ENCODE peak calls at places on chromosomes 2 and 18, in four cellular contexts. A is K562, X is HepG2, Y is HCT116. W is an unnamed sample. For H3K9me3, the result is how much of the 10 kb centered on the place peaks cover.

GRCh38 chr2:108182489-108182888 is 57.3 kb upstream of the SULT1C3 start:
- DNase-seq in Y (peak), X (peak), A (peak), W (no peak)

GRCh38 chr2:171598713-171599319 is 76.5 kb downstream of the CYBRD1 start:
- DNase-seq in Y (peak), A (peak), X (peak), W (peak)

GRCh38 chr2:236745420-236746210 is 176.0 kb downstream of the ACKR3 start:
- DNase-seq in A (no peak), Y (no peak), X (peak), W (no peak)

GRCh38 chr2:197997083-197997541 is 192.7 kb downstream of the PLCL1 start:
- DNase-seq in A (no peak), X (no peak), Y (no peak), W (no peak)

GRCh38 chr2:232488721-232489300 is 1.2 kb upstream of the ECEL1 start:
- DNase-seq in A (no peak), Y (no peak), X (no peak), W (no peak)

GRCh38 chr18:48851563-48851962 is 99.2 kb downstream of the SMAD7 start:
- DNase-seq in A (no peak), Y (no peak), X (no peak), W (no peak)

GRCh38 chr2:206160124-206160806 is 570 bp downstream of the EEF1B2 start:
- DNase-seq in X (peak), Y (no peak), A (peak), W (no peak)

GRCh38 chr2:212078103-212078502 is 460.5 kb downstream of the ERBB4 start:
- DNase-seq in X (no peak), Y (no peak), A (no peak), W (no peak)

GRCh38 chr2:161208527-161209139 is 48.4 kb downstream of the TANK start:
- DNase-seq in A (peak), Y (peak), X (peak), W (no peak)

GRCh38 chr2:224036731-224037376 is 2.2 kb downstream of the SERPINE2 start:
- DNase-seq in A (no peak), X (no peak), Y (no peak), W (no peak)

GRCh38 chr2:102028470-102028869 is 36.7 kb downstream of the IL1R2 start:
- DNase-seq in Y (no peak), X (no peak), A (no peak), W (no peak)

GRCh38 chr18:74234326-74235171 is 57.2 kb downstream of the CYB5A start:
- DNase-seq in X (peak), Y (no peak), A (no peak), W (no peak)

GRCh38 chr2:239693330-239693729 is 292.5 kb upstream of the HDAC4 start:
- DNase-seq in A (no peak), X (no peak), Y (no peak), W (no peak)

GRCh38 chr18:51196811-51197660 is 445 bp downstream of the MEX3C start:
- DNase-seq in A (peak), X (no peak), Y (no peak), W (no peak)

GRCh38 chr2:225083276-225083675 is 41.0 kb upstream of the DOCK10 start:
- DNase-seq in Y (no peak), X (no peak), A (no peak), W (no peak)

GRCh38 chr18:48564139-48564538 is 25.3 kb downstream of the CTIF start:
- DNase-seq in Y (no peak), X (no peak), A (no peak), W (no peak)

GRCh38 chr2:235162544-235163197 is 210.9 kb downstream of the SH3BP4 start:
- DNase-seq in A (no peak), Y (no peak), X (no peak), W (no peak)

GRCh38 chr2:100882645-100883613 is 63.0 kb downstream of the NPAS2 start:
- DNase-seq in X (peak), Y (peak), A (no peak), W (no peak)

GRCh38 chr2:190551928-190552327 is 17.4 kb upstream of the NEMP2 start:
- DNase-seq in A (no peak), X (no peak), Y (no peak), W (no peak)

GRCh38 chr2:20288941-20289340 is 61.7 kb downstream of the PUM2 start:
- DNase-seq in X (no peak), A (peak), Y (peak), W (no peak)

GRCh38 chr2:6418316-6418715 is 447.4 kb downstream of the CMPK2 start:
- DNase-seq in X (no peak), A (no peak), Y (no peak), W (no peak)

GRCh38 chr2:24438106-24438505 is 52.9 kb upstream of the NCOA1 start:
- DNase-seq in A (no peak), X (no peak), Y (no peak), W (no peak)

GRCh38 chr18:22399949-22400348 is 17.8 kb downstream of the CTAGE1 start:
- DNase-seq in Y (no peak), X (no peak), A (no peak), W (no peak)

GRCh38 chr2:1750935-1751767 is 6.8 kb upstream of the PXDN start:
- DNase-seq in X (peak), Y (peak), A (peak), W (no peak)

GRCh38 chr18:39799010-39799409 is 2156.0 kb upstream of the PIK3C3 start:
- DNase-seq in A (no peak), Y (no peak), X (no peak), W (no peak)

GRCh38 chr18:35442701-35443100 is 55.1 kb downstream of the INO80C start:
- DNase-seq in Y (no peak), X (no peak), A (no peak), W (no peak)

GRCh38 chr2:206201075-206201848 is 41.6 kb downstream of the EEF1B2 start:
- DNase-seq in Y (no peak), X (no peak), A (no peak), W (no peak)

GRCh38 chr2:214550774-214551173 is 139.9 kb downstream of the VWC2L start:
- DNase-seq in A (no peak), Y (no peak), X (no peak), W (no peak)
- TF ChIP-seq TCF7L2 in A (no peak), Y (no peak), X (no peak), W (no peak)

GRCh38 chr18:31506024-31506742 is 8.2 kb downstream of the DSG2 start:
- DNase-seq in A (no peak), Y (no peak), X (peak), W (peak)
- TF ChIP-seq CTCF in A (no peak), Y (peak), X (peak), W (peak)

DNA sequence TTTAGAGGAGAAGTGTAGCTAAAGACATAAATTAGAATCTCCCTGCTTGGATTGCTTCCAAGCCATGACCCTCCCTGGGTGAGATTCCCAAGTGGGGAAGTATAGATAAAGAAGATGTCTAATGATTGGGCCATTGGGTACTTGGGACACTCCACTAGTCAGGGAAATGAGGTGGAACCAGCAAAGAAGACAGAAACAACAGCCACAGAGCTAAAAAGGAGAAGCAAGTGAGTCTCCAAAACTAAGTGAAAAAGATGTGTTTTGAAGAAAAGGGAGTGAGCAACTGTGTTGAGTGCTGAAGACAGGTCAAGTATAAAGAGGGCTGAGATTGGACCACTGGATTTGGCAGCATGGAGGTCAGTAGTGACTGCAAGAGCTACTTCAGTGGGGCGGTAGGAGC is 276.7 kb upstream of the STON1 start:
- DNase-seq in A (no peak), Y (no peak), X (no peak), W (no peak)
- H3K9me3 ChIP-seq in A (under half), Y (under half), X (under half), W (under half)

GRCh38 chr18:59488899-59489298 is 129.8 kb upstream of the LMAN1 start:
- DNase-seq in X (no peak), Y (no peak), A (no peak), W (no peak)

GRCh38 chr18:59479776-59480175 is 120.7 kb upstream of the LMAN1 start:
- DNase-seq in X (no peak), A (no peak), Y (no peak), W (no peak)

GRCh38 chr18:59485382-59485781 is 126.3 kb upstream of the LMAN1 start:
- DNase-seq in X (no peak), A (no peak), Y (no peak), W (no peak)

GRCh38 chr18:59481436-59481835 is 122.4 kb upstream of the LMAN1 start:
- DNase-seq in Y (no peak), A (no peak), X (no peak), W (no peak)

GRCh38 chr18:59484796-59485328 is 125.8 kb upstream of the LMAN1 start:
- DNase-seq in A (no peak), Y (no peak), X (no peak), W (no peak)
- TF ChIP-seq TCF7L2 in A (no peak), Y (no peak), X (no peak), W (no peak)

DNA sequence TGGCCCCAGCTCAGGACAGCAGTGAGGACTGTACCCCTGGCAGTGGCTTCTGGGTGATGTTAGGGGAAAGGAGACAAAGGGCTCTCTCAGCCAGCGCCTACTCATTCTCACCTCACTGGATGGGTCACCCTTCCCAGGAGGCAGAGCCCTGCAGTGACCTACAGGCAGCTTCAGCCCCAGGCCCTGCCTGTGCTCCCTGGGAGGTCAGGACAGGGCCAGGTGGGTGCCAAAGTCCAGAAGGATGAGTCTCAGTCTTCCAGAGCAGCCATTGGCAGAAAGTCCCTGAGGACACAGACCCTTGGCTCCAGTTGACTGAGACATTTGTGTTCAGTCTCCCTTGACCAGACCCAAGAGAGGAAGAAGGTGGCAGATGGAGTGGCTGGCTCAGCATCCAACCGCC is 75.1 kb downstream of the TEX51 start:
- DNase-seq in Y (no peak), A (no peak), X (no peak), W (no peak)
- TF ChIP-seq CTCF in Y (no peak), A (no peak), X (no peak), W (no peak)

GRCh38 chr2:89833780-89834117 is 1142.3 kb downstream of the RPIA start:
- DNase-seq in X (no peak), Y (no peak), A (no peak), W (no peak)
- H3K9me3 ChIP-seq in X (under half), Y (under half), A (under half), W (under half)

GRCh38 chr18:45954070-45954712 is 12.9 kb downstream of the EPG5 start:
- DNase-seq in A (no peak), Y (peak), X (no peak), W (no peak)
- TF ChIP-seq TCF7L2 in A (no peak), Y (no peak), X (no peak), W (no peak)

GRCh38 chr2:218345491-218346176 is 11.0 kb upstream of the CATIP start:
- DNase-seq in A (no peak), Y (no peak), X (no peak), W (no peak)
- TF ChIP-seq CTCF in A (no peak), Y (no peak), X (no peak), W (no peak)

GRCh38 chr18:2531751-2532150 is 39.6 kb downstream of the METTL4 start:
- DNase-seq in A (no peak), X (no peak), Y (no peak), W (no peak)
- H3K9me3 ChIP-seq in A (under half), X (under half), Y (under half), W (under half)

W was measured in Panc1.